ENCODE peak calls at places on chromosomes 5 and 9, in nine cellular contexts. One of them, this sample, is unnamed.

GRCh38 chr9:36560813-36561212 is 11.9 kb upstream of the MELK start:
- DNase-seq in heart right ventricle: no peak
- DNase-seq in foreskin fibroblast: peak
- DNase-seq in A549: no peak
- DNase-seq in stimulated activated naive CD8-positive, alpha-beta T cell treated with anti-CD3 and anti-CD28 coated beads, Interleukin-15, amount 100 ng/mL, for 72 hours: no peak
- DNase-seq in right atrium auricular region: no peak
- DNase-seq in NCI-H524: no peak
- DNase-seq in hepatic stellate cell: no peak
- DNase-seq in endothelial cell: no peak
- DNase-seq in this sample: no peak

GRCh38 chr9:76866689-76867088 is 39.2 kb downstream of the PRUNE2 start:
- DNase-seq in NCI-H524: no peak
- DNase-seq in A549: peak
- DNase-seq in heart right ventricle: no peak
- DNase-seq in foreskin fibroblast: peak
- DNase-seq in hepatic stellate cell: peak
- DNase-seq in stimulated activated naive CD8-positive, alpha-beta T cell treated with anti-CD3 and anti-CD28 coated beads, Interleukin-15, amount 100 ng/mL, for 72 hours: no peak
- DNase-seq in endothelial cell: no peak
- DNase-seq in right atrium auricular region: no peak
- DNase-seq in this sample: no peak

GRCh38 chr9:133113163-133113927 is 7.7 kb downstream of the RALGDS start:
- DNase-seq in foreskin fibroblast: peak
- DNase-seq in endothelial cell: no peak
- DNase-seq in A549: no peak
- DNase-seq in stimulated activated naive CD8-positive, alpha-beta T cell treated with anti-CD3 and anti-CD28 coated beads, Interleukin-15, amount 100 ng/mL, for 72 hours: no peak
- DNase-seq in right atrium auricular region: no peak
- DNase-seq in NCI-H524: no peak
- DNase-seq in hepatic stellate cell: no peak
- DNase-seq in heart right ventricle: peak
- DNase-seq in this sample: no peak

GRCh38 chr5:147168578-147169327 is 66.1 kb upstream of the STK32A start:
- DNase-seq in hepatic stellate cell: no peak
- DNase-seq in right atrium auricular region: no peak
- DNase-seq in stimulated activated naive CD8-positive, alpha-beta T cell treated with anti-CD3 and anti-CD28 coated beads, Interleukin-15, amount 100 ng/mL, for 72 hours: no peak
- DNase-seq in foreskin fibroblast: peak
- DNase-seq in heart right ventricle: no peak
- DNase-seq in NCI-H524: no peak
- DNase-seq in endothelial cell: no peak
- DNase-seq in A549: no peak
- DNase-seq in this sample: no peak

GRCh38 chr9:98365227-98365669 is 109.8 kb upstream of the TBC1D2 start:
- DNase-seq in foreskin fibroblast: peak
- DNase-seq in NCI-H524: peak
- DNase-seq in endothelial cell: no peak
- DNase-seq in stimulated activated naive CD8-positive, alpha-beta T cell treated with anti-CD3 and anti-CD28 coated beads, Interleukin-15, amount 100 ng/mL, for 72 hours: no peak
- DNase-seq in A549: peak
- DNase-seq in right atrium auricular region: no peak
- DNase-seq in heart right ventricle: no peak
- DNase-seq in hepatic stellate cell: no peak
- DNase-seq in this sample: peak

GRCh38 chr5:56305551-56305950 is 72.4 kb upstream of the ANKRD55 start:
- DNase-seq in NCI-H524: no peak
- DNase-seq in right atrium auricular region: no peak
- DNase-seq in stimulated activated naive CD8-positive, alpha-beta T cell treated with anti-CD3 and anti-CD28 coated beads, Interleukin-15, amount 100 ng/mL, for 72 hours: no peak
- DNase-seq in heart right ventricle: no peak
- DNase-seq in A549: no peak
- DNase-seq in endothelial cell: no peak
- DNase-seq in hepatic stellate cell: no peak
- DNase-seq in foreskin fibroblast: peak
- DNase-seq in this sample: no peak

GRCh38 chr5:169581580-169582227 is 1.9 kb upstream of the SPDL1 start:
- DNase-seq in right atrium auricular region: peak
- DNase-seq in endothelial cell: peak
- DNase-seq in hepatic stellate cell: peak
- DNase-seq in A549: peak
- DNase-seq in stimulated activated naive CD8-positive, alpha-beta T cell treated with anti-CD3 and anti-CD28 coated beads, Interleukin-15, amount 100 ng/mL, for 72 hours: peak
- DNase-seq in heart right ventricle: peak
- DNase-seq in NCI-H524: peak
- DNase-seq in foreskin fibroblast: peak
- DNase-seq in this sample: peak

GRCh38 chr9:136093995-136094881 is 851 bp downstream of the NACC2 start:
- DNase-seq in NCI-H524: no peak
- DNase-seq in right atrium auricular region: peak
- DNase-seq in foreskin fibroblast: peak
- DNase-seq in hepatic stellate cell: peak
- DNase-seq in stimulated activated naive CD8-positive, alpha-beta T cell treated with anti-CD3 and anti-CD28 coated beads, Interleukin-15, amount 100 ng/mL, for 72 hours: peak
- DNase-seq in A549: peak
- DNase-seq in heart right ventricle: peak
- DNase-seq in endothelial cell: peak
- DNase-seq in this sample: no peak

GRCh38 chr9:76373173-76373771 is 21.0 kb downstream of the RFK start:
- DNase-seq in endothelial cell: no peak
- DNase-seq in right atrium auricular region: peak
- DNase-seq in NCI-H524: no peak
- DNase-seq in heart right ventricle: peak
- DNase-seq in hepatic stellate cell: no peak
- DNase-seq in stimulated activated naive CD8-positive, alpha-beta T cell treated with anti-CD3 and anti-CD28 coated beads, Interleukin-15, amount 100 ng/mL, for 72 hours: no peak
- DNase-seq in A549: peak
- DNase-seq in foreskin fibroblast: peak
- DNase-seq in this sample: no peak

GRCh38 chr9:115461284-115461683 is 343.3 kb upstream of the TNC start:
- DNase-seq in stimulated activated naive CD8-positive, alpha-beta T cell treated with anti-CD3 and anti-CD28 coated beads, Interleukin-15, amount 100 ng/mL, for 72 hours: no peak
- DNase-seq in NCI-H524: no peak
- DNase-seq in foreskin fibroblast: no peak
- DNase-seq in A549: no peak
- DNase-seq in endothelial cell: no peak
- DNase-seq in heart right ventricle: no peak
- DNase-seq in right atrium auricular region: no peak
- DNase-seq in hepatic stellate cell: no peak
- DNase-seq in this sample: no peak

GRCh38 chr5:67010684-67011409 is 185.8 kb downstream of the CD180 start:
- DNase-seq in hepatic stellate cell: peak
- DNase-seq in heart right ventricle: no peak
- DNase-seq in endothelial cell: no peak
- DNase-seq in A549: no peak
- DNase-seq in stimulated activated naive CD8-positive, alpha-beta T cell treated with anti-CD3 and anti-CD28 coated beads, Interleukin-15, amount 100 ng/mL, for 72 hours: no peak
- DNase-seq in foreskin fibroblast: peak
- DNase-seq in right atrium auricular region: no peak
- DNase-seq in NCI-H524: no peak
- DNase-seq in this sample: no peak

GRCh38 chr9:129640871-129641750 is 840 bp downstream of the ASB6 start:
- DNase-seq in stimulated activated naive CD8-positive, alpha-beta T cell treated with anti-CD3 and anti-CD28 coated beads, Interleukin-15, amount 100 ng/mL, for 72 hours: no peak
- DNase-seq in foreskin fibroblast: no peak
- DNase-seq in heart right ventricle: no peak
- DNase-seq in endothelial cell: no peak
- DNase-seq in A549: no peak
- DNase-seq in right atrium auricular region: no peak
- DNase-seq in hepatic stellate cell: no peak
- DNase-seq in NCI-H524: no peak
- DNase-seq in this sample: peak

GRCh38 chr5:67047180-67047579 is 149.4 kb downstream of the CD180 start:
- DNase-seq in endothelial cell: no peak
- DNase-seq in stimulated activated naive CD8-positive, alpha-beta T cell treated with anti-CD3 and anti-CD28 coated beads, Interleukin-15, amount 100 ng/mL, for 72 hours: no peak
- DNase-seq in heart right ventricle: peak
- DNase-seq in hepatic stellate cell: no peak
- DNase-seq in right atrium auricular region: no peak
- DNase-seq in NCI-H524: no peak
- DNase-seq in foreskin fibroblast: no peak
- DNase-seq in A549: no peak
- DNase-seq in this sample: no peak

GRCh38 chr9:469672-470040 is 255.0 kb downstream of the DOCK8 start:
- DNase-seq in right atrium auricular region: no peak
- DNase-seq in A549: no peak
- DNase-seq in NCI-H524: peak
- DNase-seq in heart right ventricle: peak
- DNase-seq in stimulated activated naive CD8-positive, alpha-beta T cell treated with anti-CD3 and anti-CD28 coated beads, Interleukin-15, amount 100 ng/mL, for 72 hours: no peak
- DNase-seq in hepatic stellate cell: no peak
- DNase-seq in endothelial cell: no peak
- DNase-seq in foreskin fibroblast: no peak
- DNase-seq in this sample: peak

GRCh38 chr9:30978000-30978399 is 1406.4 kb upstream of the ACO1 start:
- DNase-seq in endothelial cell: no peak
- DNase-seq in foreskin fibroblast: no peak
- DNase-seq in hepatic stellate cell: no peak
- DNase-seq in heart right ventricle: no peak
- DNase-seq in right atrium auricular region: no peak
- DNase-seq in stimulated activated naive CD8-positive, alpha-beta T cell treated with anti-CD3 and anti-CD28 coated beads, Interleukin-15, amount 100 ng/mL, for 72 hours: no peak
- DNase-seq in NCI-H524: no peak
- DNase-seq in A549: no peak
- DNase-seq in this sample: no peak

GRCh38 chr5:59193616-59194319 is 610.9 kb downstream of the RAB3C start:
- DNase-seq in stimulated activated naive CD8-positive, alpha-beta T cell treated with anti-CD3 and anti-CD28 coated beads, Interleukin-15, amount 100 ng/mL, for 72 hours: no peak
- DNase-seq in NCI-H524: no peak
- DNase-seq in endothelial cell: no peak
- DNase-seq in hepatic stellate cell: peak
- DNase-seq in heart right ventricle: no peak
- DNase-seq in right atrium auricular region: no peak
- DNase-seq in A549: peak
- DNase-seq in foreskin fibroblast: peak
- DNase-seq in this sample: no peak

GRCh38 chr5:178293815-178294214 is 61.2 kb upstream of the PHYKPL start:
- DNase-seq in right atrium auricular region: no peak
- DNase-seq in endothelial cell: no peak
- DNase-seq in A549: no peak
- DNase-seq in stimulated activated naive CD8-positive, alpha-beta T cell treated with anti-CD3 and anti-CD28 coated beads, Interleukin-15, amount 100 ng/mL, for 72 hours: no peak
- DNase-seq in NCI-H524: no peak
- DNase-seq in foreskin fibroblast: no peak
- DNase-seq in hepatic stellate cell: no peak
- DNase-seq in heart right ventricle: no peak
- DNase-seq in this sample: no peak

GRCh38 chr5:172778223-172778814 is 7.3 kb upstream of the DUSP1 start:
- DNase-seq in endothelial cell: no peak
- DNase-seq in hepatic stellate cell: peak
- DNase-seq in foreskin fibroblast: peak
- DNase-seq in A549: peak
- DNase-seq in right atrium auricular region: no peak
- DNase-seq in heart right ventricle: no peak
- DNase-seq in stimulated activated naive CD8-positive, alpha-beta T cell treated with anti-CD3 and anti-CD28 coated beads, Interleukin-15, amount 100 ng/mL, for 72 hours: no peak
- DNase-seq in NCI-H524: no peak
- DNase-seq in this sample: peak

GRCh38 chr5:115450741-115451140 is 93.8 kb downstream of the FEM1C start:
- DNase-seq in stimulated activated naive CD8-positive, alpha-beta T cell treated with anti-CD3 and anti-CD28 coated beads, Interleukin-15, amount 100 ng/mL, for 72 hours: no peak
- DNase-seq in A549: no peak
- DNase-seq in hepatic stellate cell: peak
- DNase-seq in right atrium auricular region: no peak
- DNase-seq in foreskin fibroblast: peak
- DNase-seq in endothelial cell: no peak
- DNase-seq in heart right ventricle: no peak
- DNase-seq in NCI-H524: no peak
- DNase-seq in this sample: no peak

GRCh38 chr5:140372971-140373487 is 13.0 kb downstream of the SLC4A9 start:
- DNase-seq in right atrium auricular region: peak
- DNase-seq in NCI-H524: peak
- DNase-seq in A549: peak
- DNase-seq in hepatic stellate cell: peak
- DNase-seq in foreskin fibroblast: peak
- DNase-seq in endothelial cell: peak
- DNase-seq in heart right ventricle: peak
- DNase-seq in stimulated activated naive CD8-positive, alpha-beta T cell treated with anti-CD3 and anti-CD28 coated beads, Interleukin-15, amount 100 ng/mL, for 72 hours: peak
- DNase-seq in this sample: peak

GRCh38 chr5:132680780-132681475 is 7.1 kb downstream of the IL4 start:
- DNase-seq in stimulated activated naive CD8-positive, alpha-beta T cell treated with anti-CD3 and anti-CD28 coated beads, Interleukin-15, amount 100 ng/mL, for 72 hours: no peak
- DNase-seq in A549: no peak
- DNase-seq in NCI-H524: no peak
- DNase-seq in endothelial cell: no peak
- DNase-seq in hepatic stellate cell: no peak
- DNase-seq in heart right ventricle: no peak
- DNase-seq in right atrium auricular region: no peak
- DNase-seq in foreskin fibroblast: no peak
- DNase-seq in this sample: no peak

GRCh38 chr5:121138495-121138907 is 674.4 kb downstream of the PRR16 start:
- DNase-seq in endothelial cell: no peak
- DNase-seq in foreskin fibroblast: no peak
- DNase-seq in NCI-H524: no peak
- DNase-seq in stimulated activated naive CD8-positive, alpha-beta T cell treated with anti-CD3 and anti-CD28 coated beads, Interleukin-15, amount 100 ng/mL, for 72 hours: no peak
- DNase-seq in A549: no peak
- DNase-seq in heart right ventricle: no peak
- DNase-seq in hepatic stellate cell: no peak
- DNase-seq in right atrium auricular region: no peak
- DNase-seq in this sample: no peak

GRCh38 chr5:83209963-83210362 is 132.6 kb downstream of the XRCC4 start:
- DNase-seq in A549: no peak
- DNase-seq in foreskin fibroblast: no peak
- DNase-seq in heart right ventricle: no peak
- DNase-seq in NCI-H524: no peak
- DNase-seq in endothelial cell: no peak
- DNase-seq in right atrium auricular region: no peak
- DNase-seq in hepatic stellate cell: no peak
- DNase-seq in stimulated activated naive CD8-positive, alpha-beta T cell treated with anti-CD3 and anti-CD28 coated beads, Interleukin-15, amount 100 ng/mL, for 72 hours: no peak
- DNase-seq in this sample: peak

GRCh38 chr5:60744682-60745081 is 44.7 kb upstream of the DEPDC1B start:
- DNase-seq in hepatic stellate cell: no peak
- DNase-seq in foreskin fibroblast: no peak
- DNase-seq in A549: no peak
- DNase-seq in NCI-H524: no peak
- DNase-seq in endothelial cell: no peak
- DNase-seq in heart right ventricle: no peak
- DNase-seq in right atrium auricular region: no peak
- DNase-seq in stimulated activated naive CD8-positive, alpha-beta T cell treated with anti-CD3 and anti-CD28 coated beads, Interleukin-15, amount 100 ng/mL, for 72 hours: no peak
- DNase-seq in this sample: no peak

GRCh38 chr5:172840077-172840777 is 6.2 kb downstream of the ERGIC1 start:
- DNase-seq in heart right ventricle: no peak
- DNase-seq in stimulated activated naive CD8-positive, alpha-beta T cell treated with anti-CD3 and anti-CD28 coated beads, Interleukin-15, amount 100 ng/mL, for 72 hours: no peak
- DNase-seq in hepatic stellate cell: no peak
- DNase-seq in foreskin fibroblast: peak
- DNase-seq in endothelial cell: no peak
- DNase-seq in A549: no peak
- DNase-seq in NCI-H524: peak
- DNase-seq in right atrium auricular region: no peak
- DNase-seq in this sample: peak

GRCh38 chr5:170254056-170254455 is 21.3 kb downstream of the C5orf58 start:
- DNase-seq in NCI-H524: no peak
- DNase-seq in A549: no peak
- DNase-seq in hepatic stellate cell: no peak
- DNase-seq in endothelial cell: no peak
- DNase-seq in heart right ventricle: no peak
- DNase-seq in foreskin fibroblast: no peak
- DNase-seq in right atrium auricular region: no peak
- DNase-seq in stimulated activated naive CD8-positive, alpha-beta T cell treated with anti-CD3 and anti-CD28 coated beads, Interleukin-15, amount 100 ng/mL, for 72 hours: peak
- DNase-seq in this sample: no peak

GRCh38 chr9:34995288-34996060 is 5.9 kb downstream of the DNAJB5 start:
- DNase-seq in stimulated activated naive CD8-positive, alpha-beta T cell treated with anti-CD3 and anti-CD28 coated beads, Interleukin-15, amount 100 ng/mL, for 72 hours: no peak
- DNase-seq in A549: no peak
- DNase-seq in heart right ventricle: no peak
- DNase-seq in NCI-H524: no peak
- DNase-seq in right atrium auricular region: peak
- DNase-seq in foreskin fibroblast: peak
- DNase-seq in endothelial cell: no peak
- DNase-seq in hepatic stellate cell: peak
- DNase-seq in this sample: peak

GRCh38 chr5:73199671-73200070 is 26.7 kb downstream of the TMEM174 start:
- DNase-seq in heart right ventricle: no peak
- DNase-seq in foreskin fibroblast: peak
- DNase-seq in hepatic stellate cell: no peak
- DNase-seq in NCI-H524: no peak
- DNase-seq in A549: no peak
- DNase-seq in right atrium auricular region: no peak
- DNase-seq in endothelial cell: no peak
- DNase-seq in stimulated activated naive CD8-positive, alpha-beta T cell treated with anti-CD3 and anti-CD28 coated beads, Interleukin-15, amount 100 ng/mL, for 72 hours: no peak
- DNase-seq in this sample: no peak

GRCh38 chr9:75148551-75148950 is 60.2 kb downstream of the OSTF1 start:
- DNase-seq in A549: no peak
- DNase-seq in right atrium auricular region: no peak
- DNase-seq in heart right ventricle: no peak
- DNase-seq in foreskin fibroblast: peak
- DNase-seq in endothelial cell: no peak
- DNase-seq in stimulated activated naive CD8-positive, alpha-beta T cell treated with anti-CD3 and anti-CD28 coated beads, Interleukin-15, amount 100 ng/mL, for 72 hours: peak
- DNase-seq in NCI-H524: no peak
- DNase-seq in hepatic stellate cell: peak
- DNase-seq in this sample: no peak

GRCh38 chr5:180294913-180295555 is 3.2 kb upstream of the MAPK9 start:
- DNase-seq in endothelial cell: no peak
- DNase-seq in heart right ventricle: no peak
- DNase-seq in NCI-H524: no peak
- DNase-seq in foreskin fibroblast: no peak
- DNase-seq in stimulated activated naive CD8-positive, alpha-beta T cell treated with anti-CD3 and anti-CD28 coated beads, Interleukin-15, amount 100 ng/mL, for 72 hours: no peak
- DNase-seq in A549: no peak
- DNase-seq in hepatic stellate cell: no peak
- DNase-seq in right atrium auricular region: no peak
- DNase-seq in this sample: peak

GRCh38 chr5:20300110-20300509 is 312.1 kb upstream of the CDH18 start:
- DNase-seq in right atrium auricular region: no peak
- DNase-seq in hepatic stellate cell: no peak
- DNase-seq in endothelial cell: peak
- DNase-seq in heart right ventricle: no peak
- DNase-seq in A549: no peak
- DNase-seq in stimulated activated naive CD8-positive, alpha-beta T cell treated with anti-CD3 and anti-CD28 coated beads, Interleukin-15, amount 100 ng/mL, for 72 hours: no peak
- DNase-seq in foreskin fibroblast: no peak
- DNase-seq in NCI-H524: no peak
- DNase-seq in this sample: no peak

This sample was measured in NCI-H82.